ENCODE peak calls at places on chromosomes 11 and 22, in eight cellular contexts. T, O, X, Y, N, K, G and B are unnamed samples.

GRCh38 chr11:71364176-71364671 is 84.0 kb downstream of the DHCR7 start:
- DNase-seq in T (no peak), O (no peak), X (no peak), Y (no peak), N (no peak), K (no peak), G (no peak), B (no peak)

GRCh38 chr22:38207898-38208432 is 6.2 kb downstream of the MAFF start:
- DNase-seq in T (no peak), O (no peak), X (no peak), Y (no peak), N (no peak), K (no peak), G (no peak), B (no peak)

GRCh38 chr11:6413791-6414231 is 5.1 kb downstream of the APBB1 start:
- DNase-seq in T (no peak), O (no peak), X (no peak), Y (peak; percentile 48), N (no peak), K (no peak), G (no peak), B (no peak)

GRCh38 chr11:16448123-16448717 is 91.9 kb upstream of the SOX6 start:
- DNase-seq in T (no peak), O (peak; percentile 17), X (no peak), Y (no peak), N (no peak), K (no peak), G (no peak), B (no peak)

GRCh38 chr11:109034341-109034696 is 369.4 kb downstream of the DDX10 start:
- DNase-seq in T (no peak), O (peak; percentile 64), X (no peak), Y (no peak), N (peak; percentile 62), K (no peak), G (no peak), B (no peak)

GRCh38 chr11:100914415-100914814 is 215.2 kb downstream of the PGR start:
- DNase-seq in T (no peak), O (no peak), X (no peak), Y (no peak), N (no peak), K (no peak), G (no peak), B (no peak)

GRCh38 chr11:31237819-31238771 is 131.4 kb downstream of the DCDC1 start:
- DNase-seq in T (no peak), O (no peak), X (no peak), Y (peak; percentile 9), N (peak; percentile 27), K (no peak), G (no peak), B (no peak)

GRCh38 chr11:75014129-75014528 is 25.4 kb downstream of the NEU3 start:
- DNase-seq in T (no peak), O (peak; percentile 95), X (no peak), Y (peak; percentile 86), N (peak; percentile 75), K (no peak), G (no peak), B (peak; percentile 11)

GRCh38 chr11:127627629-127628462 is 627.3 kb upstream of the KIRREL3 start:
- DNase-seq in T (no peak), O (peak; percentile 4), X (no peak), Y (no peak), N (no peak), K (no peak), G (no peak), B (no peak)

GRCh38 chr22:28479912-28480311 is 199.7 kb downstream of the TTC28 start:
- DNase-seq in T (no peak), O (peak; percentile 27), X (no peak), Y (peak; percentile 5), N (no peak), K (no peak), G (no peak), B (no peak)

GRCh38 chr22:27113211-27114030 is 456.0 kb downstream of the MIAT start:
- DNase-seq in T (no peak), O (peak; percentile 97), X (peak; percentile 52), Y (peak; percentile 99), N (peak; percentile 96), K (peak; percentile 65), G (peak; percentile 39), B (peak; percentile 88)

GRCh38 chr11:120605469-120605868 is 93.9 kb downstream of the GRIK4 start:
- DNase-seq in T (peak; percentile 32), O (no peak), X (no peak), Y (no peak), N (no peak), K (no peak), G (no peak), B (no peak)

GRCh38 chr11:2769779-2770555 is 70.2 kb upstream of the KCNQ1OT1 start:
- DNase-seq in T (peak; percentile 56), O (no peak), X (no peak), Y (no peak), N (no peak), K (no peak), G (peak; percentile 4), B (no peak)

GRCh38 chr11:120858740-120859139 is 165.2 kb upstream of the TBCEL start:
- DNase-seq in T (no peak), O (peak; percentile 25), X (no peak), Y (peak; percentile 24), N (peak; percentile 37), K (no peak), G (no peak), B (no peak)

GRCh38 chr11:30358569-30358968 is 35.7 kb downstream of the ARL14EP start:
- DNase-seq in T (no peak), O (no peak), X (no peak), Y (no peak), N (no peak), K (no peak), G (no peak), B (no peak)

GRCh38 chr11:87804176-87804575 is 371.1 kb downstream of the RAB38 start:
- DNase-seq in T (no peak), O (no peak), X (no peak), Y (no peak), N (no peak), K (no peak), G (no peak), B (no peak)

GRCh38 chr11:115905331-115905730 is 401.1 kb upstream of the CADM1 start:
- DNase-seq in T (no peak), O (peak; percentile 67), X (no peak), Y (no peak), N (no peak), K (no peak), G (no peak), B (no peak)

GRCh38 chr11:45543808-45544422 is 121.5 kb downstream of the CHST1 start:
- DNase-seq in T (no peak), O (peak; percentile 4), X (no peak), Y (no peak), N (peak; percentile 50), K (no peak), G (no peak), B (no peak)

GRCh38 chr11:132058211-132058772 is 687.9 kb downstream of the NTM start:
- DNase-seq in T (no peak), O (peak; percentile 61), X (no peak), Y (peak; percentile 50), N (peak; percentile 55), K (no peak), G (no peak), B (no peak)

GRCh38 chr11:2795491-2795991 is 90.0 kb downstream of the CDKN1C start:
- DNase-seq in T (peak; percentile 52), O (no peak), X (no peak), Y (no peak), N (no peak), K (no peak), G (peak; percentile 6), B (no peak)

GRCh38 chr11:14500181-14500651 is 605 bp upstream of the COPB1 start:
- DNase-seq in T (no peak), O (peak; percentile 68), X (peak; percentile 58), Y (peak; percentile 46), N (peak; percentile 61), K (peak; percentile 31), G (peak; percentile 23), B (peak; percentile 9)

GRCh38 chr11:62546937-62547625 is 475 bp upstream of the AHNAK start:
- DNase-seq in T (no peak), O (peak; percentile 49), X (no peak), Y (no peak), N (peak; percentile 42), K (peak; percentile 66), G (no peak), B (no peak)

GRCh38 chr22:46007003-46007847 is 30.3 kb upstream of the WNT7B start:
- DNase-seq in T (peak; percentile 88), O (peak; percentile 72), X (peak; percentile 69), Y (peak; percentile 82), N (peak; percentile 86), K (peak; percentile 66), G (no peak), B (no peak)

GRCh38 chr11:17528181-17528691 is 16.0 kb downstream of the USH1C start:
- DNase-seq in T (no peak), O (peak; percentile 28), X (peak; percentile 63), Y (peak; percentile 26), N (peak; percentile 41), K (peak; percentile 88), G (peak; percentile 26), B (no peak)

GRCh38 chr22:47000256-47000655 is 237.8 kb downstream of the TBC1D22A start:
- DNase-seq in T (no peak), O (no peak), X (no peak), Y (no peak), N (no peak), K (no peak), G (no peak), B (no peak)

DNA sequence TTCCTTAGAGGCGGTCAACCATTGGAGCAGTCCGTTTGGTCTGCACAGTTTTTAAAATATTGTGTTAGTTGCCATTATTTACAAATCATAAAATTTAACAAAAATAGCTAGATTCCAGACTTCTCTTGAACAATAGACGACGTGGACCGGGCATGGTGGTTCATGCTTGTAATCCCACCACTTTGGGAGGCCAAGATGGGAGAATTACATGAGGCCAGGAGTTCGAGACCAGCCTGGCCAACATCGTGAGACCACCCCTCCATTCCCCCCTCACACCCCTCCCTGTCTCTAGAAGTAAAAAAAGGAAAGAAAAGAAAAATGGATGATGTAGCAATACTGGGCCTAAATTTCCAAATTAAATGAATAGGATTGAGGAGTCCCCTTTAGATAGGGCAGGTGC is 965 bp downstream of the SLC37A2 start:
- DNase-seq in T (no peak), O (no peak), X (no peak), Y (no peak), N (no peak), K (no peak), G (no peak), B (no peak)
- H3K4me3 ChIP-seq in T (peak overlapping the region; percentile 70), O (no peak overlapping the region), X (peak overlapping the region; percentile 60), Y (peak overlapping the region; percentile 75), N (no peak overlapping the region), K (no peak overlapping the region), G (peak overlapping the region; percentile 62), B (peak overlapping the region; percentile 69)

GRCh38 chr11:63838150-63838681 is 694 bp upstream of the MARK2 start:
- DNase-seq in T (no peak), O (no peak), X (no peak), Y (no peak), N (no peak), K (no peak), G (no peak), B (no peak)
- H3K4me3 ChIP-seq in T (peak overlapping the region; percentile 68), O (peak overlapping the region; percentile 34), X (peak overlapping the region; percentile 90), Y (peak overlapping the region; percentile 52), N (peak overlapping the region; percentile 43), K (peak overlapping the region; percentile 20), G (peak overlapping the region; percentile 84), B (peak overlapping the region; percentile 36)

GRCh38 chr11:126163779-126164178 is 47.7 kb downstream of the RPUSD4 start:
- DNase-seq in T (no peak), O (no peak), X (no peak), Y (no peak), N (no peak), K (no peak), G (no peak), B (no peak)
- H3K4me3 ChIP-seq in T (no peak overlapping the region), O (no peak overlapping the region), X (no peak overlapping the region), Y (no peak overlapping the region), N (no peak overlapping the region), K (no peak overlapping the region), G (no peak overlapping the region), B (no peak overlapping the region)

GRCh38 chr22:49690454-49690853 is 137.2 kb downstream of the BRD1 start:
- DNase-seq in T (no peak), O (no peak), X (no peak), Y (no peak), N (no peak), K (no peak), G (no peak), B (no peak)
- H3K4me3 ChIP-seq in T (no peak overlapping the region), O (no peak overlapping the region), X (no peak overlapping the region), Y (no peak overlapping the region), N (no peak overlapping the region), K (no peak overlapping the region), G (no peak overlapping the region), B (no peak overlapping the region)